ENCODE peak calls at places on chromosomes 16 and 17, in five cellular contexts. E, U, K, G and Z are unnamed samples.

GRCh38 chr17:78430892-78431691 is 52.6 kb downstream of the PGS1 start:
- DNase-seq in E (no peak), U (no peak), K (no peak), G (no peak), Z (no peak)

GRCh38 chr17:39996789-39997188 is 16.2 kb downstream of the PSMD3 start:
- DNase-seq in E (no peak), U (no peak), K (no peak), G (peak), Z (no peak)

GRCh38 chr16:48596326-48596725 is 13.7 kb downstream of the N4BP1 start:
- DNase-seq in E (no peak), U (no peak), K (no peak), G (no peak), Z (no peak)

GRCh38 chr16:27771201-27771910 is 221.4 kb downstream of the KATNIP start:
- DNase-seq in E (no peak), U (no peak), K (no peak), G (no peak), Z (no peak)

GRCh38 chr16:84460406-84461028 is 43.9 kb downstream of the MEAK7 start:
- DNase-seq in E (no peak), U (no peak), K (no peak), G (peak), Z (no peak)

GRCh38 chr17:61551255-61551742 is 39.7 kb downstream of the NACA2 start:
- DNase-seq in E (peak), U (peak), K (no peak), G (no peak), Z (peak)

GRCh38 chr17:66275651-66276050 is 26.8 kb upstream of the PRKCA start:
- DNase-seq in E (peak), U (peak), K (peak), G (no peak), Z (no peak)

GRCh38 chr17:4708436-4708835 is 2.0 kb upstream of the ARRB2 start:
- DNase-seq in E (no peak), U (peak), K (no peak), G (no peak), Z (peak)

GRCh38 chr16:69187891-69188451 is 1.0 kb downstream of the SNTB2 start:
- DNase-seq in E (no peak), U (peak), K (peak), G (peak), Z (peak)

GRCh38 chr17:59513934-59514841 is 51.2 kb upstream of the DHX40 start:
- DNase-seq in E (no peak), U (peak), K (peak), G (peak), Z (no peak)

GRCh38 chr16:83244057-83244456 is 563.7 kb upstream of the HSBP1 start:
- DNase-seq in E (no peak), U (no peak), K (no peak), G (no peak), Z (no peak)

GRCh38 chr17:321386-321941 is 31.1 kb downstream of the RPH3AL start:
- DNase-seq in E (no peak), U (no peak), K (no peak), G (no peak), Z (no peak)

GRCh38 chr16:87006789-87007745 is 310.1 kb downstream of the C16orf95 start:
- DNase-seq in E (no peak), U (no peak), K (no peak), G (no peak), Z (no peak)

GRCh38 chr17:46979023-46979870 is at the start of gene RPRML:
- DNase-seq in E (no peak), U (peak), K (peak), G (no peak), Z (peak)

GRCh38 chr17:77735341-77736206 is 222.9 kb upstream of the TNRC6C start:
- DNase-seq in E (no peak), U (no peak), K (peak), G (peak), Z (no peak)

GRCh38 chr17:70613681-70614080 is 444.3 kb downstream of the KCNJ2 start:
- DNase-seq in E (no peak), U (no peak), K (no peak), G (no peak), Z (no peak)

GRCh38 chr17:14301279-14301760 is 439 bp downstream of the HS3ST3B1 start:
- DNase-seq in E (no peak), U (no peak), K (peak), G (no peak), Z (peak)

GRCh38 chr16:22007509-22008214 is at the start of gene MOSMO:
- DNase-seq in E (no peak), U (peak), K (peak), G (peak), Z (peak)

GRCh38 chr16:85722066-85722465 is 28.8 kb downstream of the C16orf74 start:
- DNase-seq in E (no peak), U (no peak), K (no peak), G (no peak), Z (no peak)

GRCh38 chr16:16108759-16109158 is 114.5 kb downstream of the ABCC6 start:
- DNase-seq in E (no peak), U (no peak), K (no peak), G (no peak), Z (no peak)

GRCh38 chr16:86306811-86307517 is 203.4 kb upstream of the FOXF1 start:
- DNase-seq in E (peak), U (no peak), K (no peak), G (no peak), Z (no peak)

GRCh38 chr17:17675925-17676534 is 5.2 kb upstream of the RAI1 start:
- DNase-seq in E (no peak), U (peak), K (no peak), G (no peak), Z (peak)

GRCh38 chr17:33233855-33234228 is 59.3 kb downstream of the ASIC2 start:
- DNase-seq in E (no peak), U (peak), K (no peak), G (no peak), Z (no peak)

GRCh38 chr17:50767030-50767429 is 288 bp downstream of the ANKRD40CL start:
- DNase-seq in E (no peak), U (no peak), K (no peak), G (no peak), Z (no peak)
- H3K4me3 ChIP-seq in E (no peak), U (no peak), K (no peak), G (no peak), Z (no peak)

GRCh38 chr17:62704381-62704971 is 77.0 kb downstream of the MRC2 start:
- DNase-seq in E (no peak), U (peak), K (peak), G (peak), Z (no peak)
- H3K4me3 ChIP-seq in E (peak), U (peak), K (peak), G (peak), Z (peak)

DNA sequence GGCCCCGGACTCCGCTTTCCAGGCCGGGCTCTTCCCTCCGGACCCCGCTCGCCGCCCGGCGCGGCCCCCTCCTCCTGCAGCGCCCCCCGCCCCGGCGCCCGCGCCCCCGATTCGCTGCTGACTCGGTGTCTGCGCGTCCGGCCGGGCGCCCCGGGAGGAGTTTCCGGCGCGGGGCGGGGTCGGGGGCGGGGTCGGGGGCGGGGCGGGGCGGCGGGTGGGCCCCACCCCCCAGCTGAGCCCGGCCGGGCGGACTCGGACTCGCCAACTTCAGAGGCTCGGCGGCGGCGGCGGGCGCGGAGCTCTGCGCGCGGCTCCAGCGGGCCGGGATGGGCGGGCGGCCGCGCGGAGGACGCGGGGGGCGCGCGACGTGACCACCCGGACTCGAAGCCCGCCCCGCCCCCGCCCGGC is at the start of gene METRNL:
- DNase-seq in E (no peak), U (peak), K (peak), G (peak), Z (peak)
- H3K4me3 ChIP-seq in E (peak), U (peak), K (peak), G (peak), Z (peak)

GRCh38 chr17:56292628-56293027 is 139.4 kb downstream of the ANKFN1 start:
- DNase-seq in E (no peak), U (no peak), K (no peak), G (no peak), Z (no peak)
- H3K4me3 ChIP-seq in E (no peak), U (no peak), K (no peak), G (no peak), Z (no peak)

DNA sequence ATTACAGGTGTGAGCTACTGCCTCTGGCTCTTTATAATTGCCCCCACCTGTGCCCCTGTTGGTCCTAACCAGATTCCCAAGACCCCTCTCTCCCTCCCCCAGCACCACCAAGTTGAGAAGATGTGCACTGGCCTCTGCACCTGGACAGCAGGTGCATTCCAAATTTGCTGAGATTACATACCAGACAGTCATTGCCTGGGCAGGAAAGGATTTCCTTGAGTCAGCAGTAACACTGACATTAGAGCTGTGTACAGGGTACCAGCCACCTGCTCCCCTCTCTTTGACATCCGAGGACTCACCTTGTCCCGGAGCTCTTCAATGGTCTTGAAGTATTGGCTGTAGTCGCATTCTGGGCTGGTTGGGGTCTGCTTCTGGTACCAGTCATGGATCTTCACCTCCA is 659 bp downstream of the KRT15 start:
- DNase-seq in E (no peak), U (no peak), K (no peak), G (no peak), Z (no peak)
- H3K4me3 ChIP-seq in E (no peak), U (peak), K (no peak), G (no peak), Z (no peak)

GRCh38 chr17:2383628-2384167 is 17.2 kb downstream of the MNT start:
- DNase-seq in E (no peak), U (no peak), K (no peak), G (no peak), Z (no peak)
- H3K4me3 ChIP-seq in E (no peak), U (no peak), K (no peak), G (no peak), Z (no peak)

GRCh38 chr16:30802971-30803370 is 16.0 kb upstream of the ZNF629 start:
- DNase-seq in E (no peak), U (no peak), K (no peak), G (no peak), Z (no peak)

GRCh38 chr16:30808163-30808562 is 21.2 kb upstream of the ZNF629 start:
- DNase-seq in E (no peak), U (no peak), K (no peak), G (no peak), Z (no peak)

GRCh38 chr16:30805370-30806169 is 18.6 kb upstream of the ZNF629 start:
- DNase-seq in E (no peak), U (peak), K (peak), G (peak), Z (no peak)

DNA sequence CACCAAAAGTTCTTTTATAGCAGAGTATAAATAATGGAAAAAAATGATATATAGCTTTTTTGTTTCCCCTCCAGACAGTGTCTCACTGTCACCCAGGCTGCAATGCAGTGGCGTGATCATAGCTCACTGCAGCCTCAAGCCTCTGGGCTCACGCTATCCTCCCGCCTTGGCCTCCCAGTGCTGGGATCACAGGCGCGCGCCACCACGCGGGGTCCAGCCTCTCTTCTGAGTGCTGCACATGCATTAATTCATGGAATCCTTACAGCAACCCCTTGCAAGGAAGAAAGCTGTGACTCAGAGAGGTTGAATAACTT is 18.0 kb upstream of the ZNF629 start:
- DNase-seq in E (no peak), U (no peak), K (no peak), G (no peak), Z (no peak)
- H3K4me3 ChIP-seq in E (peak), U (peak), K (peak), G (peak), Z (peak)

GRCh38 chr17:75635610-75636202 is 2.5 kb downstream of the SMIM5 start:
- DNase-seq in E (no peak), U (no peak), K (peak), G (peak), Z (no peak)
- H3K4me3 ChIP-seq in E (no peak), U (no peak), K (peak), G (no peak), Z (no peak)

GRCh38 chr17:38800237-38800760 is 943 bp upstream of the PIP4K2B start:
- DNase-seq in E (no peak), U (no peak), K (no peak), G (no peak), Z (no peak)
- H3K4me3 ChIP-seq in E (peak), U (peak), K (peak), G (peak), Z (peak)

GRCh38 chr16:52499061-52499460 is 47.9 kb downstream of the TOX3 start:
- DNase-seq in E (no peak), U (no peak), K (no peak), G (no peak), Z (no peak)
- H3K4me3 ChIP-seq in E (no peak), U (no peak), K (no peak), G (no peak), Z (no peak)